ENCODE peak calls at places on chromosomes 16 and 17, in nine cellular contexts. G is esophagus squamous epithelium, L is breast epithelium, J is heart left ventricle, V is transverse colon, K is gastrocnemius medialis, T is HCT116, A is testis, X is uterus. B is an unnamed sample.

GRCh38 chr17:47735536-47736011 is 2.5 kb downstream of the TBX21 start:
- DNase-seq in G (no peak), L (peak; percentile 10), J (no peak), V (no peak), K (no peak), T (no peak), A (no peak), X (no peak), B (no peak)

GRCh38 chr16:89466920-89467319 is 23.4 kb downstream of the ANKRD11 start:
- DNase-seq in G (no peak), L (no peak), J (peak; percentile 18), V (no peak), K (no peak), T (no peak), A (no peak), X (no peak), B (no peak)

GRCh38 chr17:55674107-55674506 is 48.6 kb downstream of the TMEM100 start:
- DNase-seq in G (no peak), L (no peak), J (no peak), V (no peak), K (no peak), T (no peak), A (no peak), X (no peak), B (no peak)

GRCh38 chr17:4028436-4028835 is 64.2 kb upstream of the ATP2A3 start:
- DNase-seq in G (no peak), L (no peak), J (no peak), V (no peak), K (no peak), T (no peak), A (no peak), X (no peak), B (no peak)

GRCh38 chr16:77971306-77972131 is 50.8 kb upstream of the CLEC3A start:
- DNase-seq in G (no peak), L (peak; percentile 81), J (peak; percentile 82), V (peak; percentile 81), K (peak; percentile 31), T (peak; percentile 58), A (peak; percentile 90), X (peak; percentile 66), B (peak; percentile 93)

GRCh38 chr16:84532855-84533486 is 28.5 kb upstream of the MEAK7 start:
- DNase-seq in G (no peak), L (no peak), J (no peak), V (no peak), K (peak; percentile 42), T (no peak), A (peak; percentile 38), X (no peak), B (no peak)

GRCh38 chr16:52069866-52070265 is 477.1 kb downstream of the TOX3 start:
- DNase-seq in G (no peak), L (no peak), J (no peak), V (no peak), K (no peak), T (no peak), A (no peak), X (no peak), B (no peak)

GRCh38 chr17:5585814-5586558 is 1.7 kb upstream of the NLRP1 start:
- DNase-seq in G (no peak), L (no peak), J (no peak), V (no peak), K (no peak), T (no peak), A (no peak), X (no peak), B (no peak)

GRCh38 chr16:56657555-56658430 is at the start of gene MT1F:
- DNase-seq in G (no peak), L (peak; percentile 96), J (peak; percentile 71), V (peak; percentile 96), K (peak; percentile 71), T (peak; percentile 83), A (peak; percentile 85), X (peak; percentile 55), B (peak; percentile 99)

GRCh38 chr16:14527411-14528044 is 102.5 kb downstream of the PARN start:
- DNase-seq in G (no peak), L (no peak), J (no peak), V (no peak), K (peak; percentile 67), T (no peak), A (peak; percentile 47), X (peak; percentile 61), B (no peak)

GRCh38 chr16:11816123-11816522 is 19.1 kb upstream of the ZC3H7A start:
- DNase-seq in G (no peak), L (no peak), J (no peak), V (no peak), K (no peak), T (no peak), A (no peak), X (no peak), B (no peak)

GRCh38 chr17:44972953-44973352 is 4.8 kb upstream of the C1QL1 start:
- DNase-seq in G (no peak), L (no peak), J (no peak), V (no peak), K (no peak), T (no peak), A (no peak), X (no peak), B (no peak)

GRCh38 chr16:71924710-71925109 is 29.4 kb downstream of the IST1 start:
- DNase-seq in G (no peak), L (no peak), J (no peak), V (no peak), K (no peak), T (no peak), A (no peak), X (no peak), B (no peak)

GRCh38 chr16:71927787-71928186 is 32.5 kb downstream of the IST1 start:
- DNase-seq in G (no peak), L (no peak), J (peak; percentile 41), V (no peak), K (no peak), T (no peak), A (no peak), X (no peak), B (no peak)

GRCh38 chr16:71927383-71927782 is 32.1 kb downstream of the IST1 start:
- DNase-seq in G (no peak), L (peak; percentile 70), J (peak; percentile 71), V (peak; percentile 81), K (peak; percentile 26), T (peak; percentile 42), A (peak; percentile 79), X (peak; percentile 70), B (peak; percentile 80)

GRCh38 chr16:71920658-71921057 is 25.3 kb downstream of the IST1 start:
- DNase-seq in G (no peak), L (no peak), J (no peak), V (no peak), K (no peak), T (no peak), A (no peak), X (no peak), B (no peak)

GRCh38 chr16:71923941-71924690 is 28.8 kb downstream of the IST1 start:
- DNase-seq in G (no peak), L (no peak), J (no peak), V (no peak), K (no peak), T (no peak), A (no peak), X (no peak), B (no peak)
- TF ChIP-seq POLR2A in G (no peak), L (no peak), J (no peak), V (no peak), K (no peak), T (no peak), A (no peak), X (no peak), B (no peak)

DNA sequence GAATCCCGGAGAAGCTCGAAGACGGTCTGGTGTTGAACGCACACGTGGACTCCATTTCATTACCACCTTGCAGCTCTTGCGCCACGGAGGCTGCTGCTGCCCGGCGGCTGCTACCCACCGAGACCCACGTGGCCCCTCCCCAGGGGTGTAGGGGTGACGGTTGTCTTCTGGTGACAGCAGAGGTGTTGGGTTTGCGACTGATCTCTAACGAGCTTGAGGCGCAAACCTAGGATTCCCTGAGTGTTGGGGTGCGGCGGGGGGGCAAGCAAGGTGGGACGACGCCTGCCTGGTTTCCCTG is 1.7 kb upstream of the CBX4 start:
- DNase-seq in G (no peak), L (no peak), J (no peak), V (no peak), K (no peak), T (no peak), A (no peak), X (no peak), B (no peak)
- H3K4me1 ChIP-seq in G (peaks cover 83% of the 10 kb centered on the region), L (peaks cover 39% of the 10 kb centered on the region), J (peaks cover 74% of the 10 kb centered on the region), V (peaks cover 48% of the 10 kb centered on the region), K (peaks cover 63% of the 10 kb centered on the region), T (peaks cover 56% of the 10 kb centered on the region), A (peaks cover 45% of the 10 kb centered on the region), X (no peaks in the 10 kb centered on the region), B (peaks cover 42% of the 10 kb centered on the region)

DNA sequence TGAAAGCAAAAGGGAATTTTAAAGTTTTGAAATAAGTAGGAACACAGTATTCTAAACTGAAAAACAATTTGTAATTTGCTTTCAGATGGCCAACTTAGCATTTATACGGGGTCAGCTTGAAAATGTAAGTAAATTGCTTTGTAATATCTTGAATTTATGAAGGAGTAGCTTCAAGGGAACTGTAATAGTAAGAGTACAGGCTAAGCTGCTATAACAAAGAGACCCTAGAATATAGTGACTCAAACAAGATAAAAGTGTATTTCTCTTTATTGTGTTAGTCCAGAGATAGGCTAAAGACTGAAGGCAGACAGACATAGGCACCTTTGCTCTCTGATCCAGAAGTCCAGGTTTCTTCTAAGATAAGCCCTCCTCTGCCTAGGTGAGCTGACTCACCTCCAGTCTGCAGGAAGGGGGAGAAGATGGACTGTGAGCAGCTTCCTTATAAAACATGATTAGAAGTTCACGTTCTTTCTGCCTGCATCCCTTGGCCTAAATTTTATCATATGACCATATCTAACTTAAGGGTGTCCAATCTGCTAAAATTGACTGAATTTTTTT is 3.2 kb downstream of the TTC19 start:
- DNase-seq in G (no peak), L (no peak), J (no peak), V (no peak), K (no peak), T (no peak), A (no peak), X (no peak), B (no peak)
- H3K36me3 ChIP-seq in G (no peaks in the 10 kb centered on the region), L (no peaks in the 10 kb centered on the region), J (peaks cover 64% of the 10 kb centered on the region), V (peaks cover 60% of the 10 kb centered on the region), K (no peaks in the 10 kb centered on the region), T (peaks cover 50% of the 10 kb centered on the region), A (no peaks in the 10 kb centered on the region), X (no peaks in the 10 kb centered on the region), B (no peaks in the 10 kb centered on the region)

DNA sequence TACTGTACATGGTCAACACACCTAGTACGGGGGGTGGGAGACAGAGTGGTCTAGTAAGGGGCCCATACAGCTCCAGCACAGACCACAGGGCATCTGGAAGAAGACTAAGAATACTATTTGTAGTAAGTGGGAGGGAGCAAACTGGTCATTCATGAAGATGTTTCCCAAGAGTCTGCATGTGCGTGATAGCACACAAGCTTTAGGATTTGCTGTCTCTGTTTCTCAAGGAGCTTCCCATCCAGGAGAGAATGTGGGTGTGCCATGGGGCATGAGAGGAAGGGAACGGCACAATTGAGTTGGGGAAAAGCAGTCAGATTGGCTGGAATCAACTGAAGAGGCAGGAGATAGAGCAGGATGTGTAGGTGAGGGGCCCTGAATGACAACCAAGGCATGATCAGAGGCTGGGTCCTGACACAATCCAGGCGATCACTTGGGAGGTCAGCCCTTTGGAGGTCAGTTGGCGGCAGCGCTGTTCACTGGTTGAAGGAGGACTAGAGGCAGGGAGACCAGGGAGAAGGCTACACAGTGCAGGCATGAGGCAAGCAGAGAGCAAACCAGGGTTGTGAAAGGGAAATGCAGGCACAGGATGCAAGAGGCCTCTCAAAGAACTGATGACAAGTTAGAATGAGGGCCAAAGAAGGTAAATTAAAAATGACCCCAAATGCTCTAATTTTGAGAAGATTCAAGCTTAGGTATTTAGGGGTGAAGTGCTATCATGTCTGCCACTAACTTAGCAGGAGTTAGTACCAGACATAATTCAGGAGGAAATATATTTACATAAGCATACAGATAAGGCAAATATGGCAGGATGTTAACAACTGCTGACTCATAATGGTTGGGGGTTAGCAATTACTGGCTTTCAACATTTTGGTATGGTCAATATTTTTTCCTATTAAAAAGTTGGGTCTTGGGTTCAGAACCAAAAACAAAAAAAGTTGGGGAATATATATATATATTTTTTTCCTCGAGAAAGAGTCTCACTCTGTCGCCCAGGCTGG is 10.3 kb downstream of the UBE2O start:
- DNase-seq in G (no peak), L (no peak), J (no peak), V (no peak), K (no peak), T (no peak), A (no peak), X (no peak), B (no peak)
- TF ChIP-seq POLR2A in G (no peak), L (no peak), J (no peak), V (no peak), K (no peak), T (no peak), A (no peak), X (no peak), B (no peak)

B was measured in Peyer's patch.